ENCODE peak calls at places on chromosome 1, in six cellular contexts. X is H1, Y is neuronal stem cell, J is mesenchymal stem cell, Q is IMR-90, D is H9. G is an unnamed sample.

GRCh38 chr1:48773133-48773532 is 3.6 kb downstream of the BEND5 start:
- DNase-seq in X (no peak), Q (no peak), Y (no peak), J (no peak), D (no peak), G (no peak)

GRCh38 chr1:236451796-236452373 is 57.8 kb downstream of the EDARADD start:
- DNase-seq in J (no peak), Q (no peak), D (peak; percentile 74), Y (no peak), X (peak; percentile 15), G (peak; percentile 67)

GRCh38 chr1:147246910-147247655 is 4.6 kb downstream of the CHD1L start:
- DNase-seq in X (no peak), Q (no peak), Y (no peak), D (no peak), J (no peak), G (peak; percentile 25)

GRCh38 chr1:229407206-229408026 is 26.5 kb downstream of the ACTA1 start:
- DNase-seq in J (peak; percentile 7), D (no peak), Y (no peak), Q (no peak), X (no peak), G (peak; percentile 56)

GRCh38 chr1:225712391-225712790 is 59.5 kb upstream of the ENAH start:
- DNase-seq in D (no peak), Y (no peak), Q (no peak), X (no peak), J (peak; percentile 29), G (no peak)

GRCh38 chr1:178644308-178645120 is 80.5 kb upstream of the RALGPS2 start:
- DNase-seq in Y (no peak), Q (peak; percentile 59), D (no peak), X (no peak), J (no peak), G (no peak)

GRCh38 chr1:163273766-163274441 is 47.9 kb upstream of the NUF2 start:
- DNase-seq in X (no peak), J (no peak), D (no peak), Y (no peak), Q (no peak), G (peak; percentile 81)

GRCh38 chr1:89635825-89636815 is 3.2 kb downstream of the LRRC8C start:
- DNase-seq in Y (no peak), Q (peak; percentile 90), J (peak; percentile 74), D (no peak), X (no peak), G (no peak)

GRCh38 chr1:27872802-27873665 is 690 bp downstream of the THEMIS2 start:
- DNase-seq in Q (peak; percentile 40), Y (no peak), X (no peak), D (peak; percentile 58), J (peak; percentile 23), G (peak; percentile 19)

GRCh38 chr1:77412069-77412793 is 130.4 kb downstream of the AK5 start:
- DNase-seq in J (peak; percentile 18), Q (peak; percentile 66), X (no peak), Y (no peak), D (no peak), G (peak; percentile 16)
- H2BK15ac ChIP-seq in J (no peak overlapping the region), Q (peak overlapping the region; percentile 60), X (no peak overlapping the region), Y (no peak overlapping the region), D (no peak overlapping the region), G (no peak overlapping the region)

GRCh38 chr1:63653971-63654370 is 60.8 kb downstream of the PGM1 start:
- DNase-seq in J (no peak), Y (no peak), X (no peak), D (no peak), Q (no peak), G (no peak)
- H3K23ac ChIP-seq in J (no peak overlapping the region), Y (no peak overlapping the region), X (no peak overlapping the region), D (no peak overlapping the region), Q (no peak overlapping the region), G (no peak overlapping the region)

DNA sequence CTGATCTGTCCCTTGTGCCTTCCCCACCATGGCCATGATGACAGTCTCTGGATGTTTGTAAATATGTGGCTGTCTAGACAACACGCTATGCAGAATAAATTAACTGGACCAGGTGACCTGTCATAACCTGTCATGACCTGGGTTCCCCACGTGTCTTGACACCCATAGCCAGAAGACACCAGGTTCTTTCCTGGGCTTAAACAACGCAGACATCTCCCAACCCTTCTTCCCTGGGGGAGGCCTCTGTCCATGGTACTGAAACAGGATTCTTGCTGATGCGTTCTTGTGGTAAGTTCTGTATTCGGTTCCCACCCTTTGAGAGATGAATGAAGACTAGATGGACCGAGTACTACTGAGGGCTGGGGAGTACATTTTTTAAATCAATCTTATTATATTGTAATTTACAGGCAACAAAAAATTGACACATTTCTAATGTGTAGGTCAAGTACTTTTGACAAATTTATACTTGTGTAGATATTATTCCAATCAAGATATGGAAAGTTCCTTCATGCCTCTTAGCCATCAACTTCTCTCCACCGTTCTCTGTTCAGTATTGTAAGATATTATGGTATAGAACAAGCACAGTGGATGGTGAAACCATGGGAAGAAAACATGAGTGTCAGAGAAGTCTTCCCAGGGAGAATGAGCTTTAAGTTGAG is 738.8 kb downstream of the PTPRU start:
- DNase-seq in Q (peak; percentile 49), J (peak; percentile 5), D (peak; percentile 73), Y (peak; percentile 72), X (no peak), G (peak; percentile 89)
- H2BK15ac ChIP-seq in Q (no peak overlapping the region), J (no peak overlapping the region), D (no peak overlapping the region), Y (no peak overlapping the region), X (no peak overlapping the region), G (no peak overlapping the region)

GRCh38 chr1:37473431-37474050 is 839 bp upstream of the ZC3H12A start:
- DNase-seq in X (no peak), Q (no peak), D (no peak), Y (no peak), J (peak; percentile 75), G (peak; percentile 56)

GRCh38 chr1:37475380-37476086 is 1.2 kb downstream of the ZC3H12A start:
- DNase-seq in X (no peak), Y (no peak), Q (no peak), J (no peak), D (no peak), G (peak; percentile 17)

GRCh38 chr1:37474697-37475379 is 458 bp downstream of the ZC3H12A start:
- DNase-seq in J (peak; percentile 60), Y (no peak), D (no peak), X (no peak), Q (no peak), G (peak; percentile 22)

GRCh38 chr1:37472994-37473393 is 1.4 kb upstream of the ZC3H12A start:
- DNase-seq in Y (no peak), Q (no peak), X (no peak), J (no peak), D (no peak), G (no peak)

GRCh38 chr1:37474051-37474696 is at the start of gene ZC3H12A:
- DNase-seq in Y (peak; percentile 85), J (peak; percentile 91), Q (peak; percentile 86), D (peak; percentile 88), X (peak; percentile 70), G (peak; percentile 91)
- H3K23ac ChIP-seq in Y (peak within 1 kb of the TSS; percentile 89), J (no peak within 1 kb of the TSS), Q (peak within 1 kb of the TSS; percentile 98), D (no peak within 1 kb of the TSS), X (no peak within 1 kb of the TSS), G (peak within 1 kb of the TSS; percentile 60)

GRCh38 chr1:207917086-207917485 is 6.2 kb upstream of the CD34 start:
- DNase-seq in Q (no peak), X (no peak), Y (no peak), D (no peak), J (no peak), G (no peak)
- H2BK15ac ChIP-seq in Q (no peak overlapping the region), X (no peak overlapping the region), Y (no peak overlapping the region), D (no peak overlapping the region), J (no peak overlapping the region), G (no peak overlapping the region)

DNA sequence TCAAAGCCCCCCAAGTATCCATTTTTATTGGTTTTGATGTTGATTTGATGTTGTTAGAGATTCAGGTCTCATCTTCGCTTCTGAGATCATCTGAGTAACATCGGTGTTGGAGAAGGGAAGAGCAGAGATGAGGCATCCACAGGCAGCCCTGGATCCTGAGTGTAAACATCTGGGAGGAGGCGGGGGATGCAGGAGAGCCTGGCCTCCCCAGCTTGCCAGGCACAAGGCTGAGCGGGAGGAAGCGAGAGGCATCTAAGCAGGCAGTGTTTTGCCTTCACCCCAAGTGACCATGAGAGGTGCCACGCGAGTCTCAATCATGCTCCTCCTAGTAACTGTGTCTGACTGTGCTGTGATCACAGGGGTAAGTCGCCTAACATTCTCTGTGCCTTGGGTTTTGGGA is at the start of gene PROK1:
- DNase-seq in X (no peak), D (no peak), Y (no peak), Q (no peak), J (no peak), G (no peak)
- H3K23ac ChIP-seq in X (no peak within 1 kb of the TSS), D (no peak within 1 kb of the TSS), Y (peak within 1 kb of the TSS; percentile 65), Q (no peak within 1 kb of the TSS), J (no peak within 1 kb of the TSS), G (peak within 1 kb of the TSS; percentile 73)

GRCh38 chr1:11531943-11532342 is 53.0 kb downstream of the DISP3 start:
- DNase-seq in Y (no peak), X (no peak), J (no peak), Q (no peak), D (no peak), G (no peak)

GRCh38 chr1:11535316-11535715 is 56.4 kb downstream of the DISP3 start:
- DNase-seq in D (no peak), J (no peak), Y (no peak), X (no peak), Q (no peak), G (no peak)

GRCh38 chr1:11534846-11535245 is 55.9 kb downstream of the DISP3 start:
- DNase-seq in X (no peak), D (no peak), Y (no peak), Q (no peak), J (no peak), G (no peak)

GRCh38 chr1:11535761-11536572 is 57.0 kb downstream of the DISP3 start:
- DNase-seq in D (no peak), X (no peak), Y (no peak), J (no peak), Q (no peak), G (no peak)

GRCh38 chr1:11533790-11534787 is 55.1 kb downstream of the DISP3 start:
- DNase-seq in Q (no peak), X (no peak), D (no peak), J (no peak), Y (no peak), G (no peak)
- H2BK15ac ChIP-seq in Q (no peak overlapping the region), X (no peak overlapping the region), D (no peak overlapping the region), J (no peak overlapping the region), Y (peak overlapping the region; percentile 54), G (no peak overlapping the region)

GRCh38 chr1:38805036-38805435 is 54.5 kb downstream of the RRAGC start:
- DNase-seq in Y (no peak), Q (no peak), X (no peak), D (no peak), J (no peak), G (no peak)
- H3K23ac ChIP-seq in Y (no peak overlapping the region), Q (no peak overlapping the region), X (no peak overlapping the region), D (no peak overlapping the region), J (no peak overlapping the region), G (no peak overlapping the region)

G was measured in mesendoderm.